ENCODE peak calls at places on chromosomes 12 and 14, in four cellular contexts. U, W, X and N are unnamed samples. For H3K27me3, the result is how much of the 10 kb centered on the place peaks cover.

GRCh38 chr12:131591714-131592709 is 118.9 kb upstream of the SFSWAP start:
- DNase-seq in U (no peak), W (no peak), X (no peak), N (no peak)

GRCh38 chr14:68734231-68734732 is 58.6 kb downstream of the ZFP36L1 start:
- DNase-seq in U (peak), W (no peak), X (no peak), N (no peak)

GRCh38 chr14:93582516-93582915 is 151.8 kb downstream of the UNC79 start:
- DNase-seq in U (no peak), W (no peak), X (no peak), N (no peak)

GRCh38 chr12:77469614-77470333 is 360.9 kb upstream of the NAV3 start:
- DNase-seq in U (no peak), W (no peak), X (no peak), N (no peak)

GRCh38 chr12:80064269-80064668 is 35.1 kb upstream of the OTOGL start:
- DNase-seq in U (peak), W (no peak), X (peak), N (no peak)

GRCh38 chr12:85179680-85180300 is 100.2 kb upstream of the ALX1 start:
- DNase-seq in U (peak), W (no peak), X (peak), N (no peak)

GRCh38 chr14:51962678-51963077 is 26.7 kb upstream of the RTRAF start:
- DNase-seq in U (peak), W (no peak), X (no peak), N (no peak)

GRCh38 chr12:65602191-65602578 is 222.1 kb upstream of the HMGA2 start:
- DNase-seq in U (peak), W (no peak), X (no peak), N (no peak)

GRCh38 chr12:51866762-51867161 is 18.2 kb upstream of the FIGNL2 start:
- DNase-seq in U (no peak), W (no peak), X (no peak), N (no peak)

GRCh38 chr12:102478416-102479098 is 1.8 kb downstream of the IGF1 start:
- DNase-seq in U (peak), W (no peak), X (no peak), N (no peak)

GRCh38 chr14:76834296-76834695 is 8.1 kb downstream of the LRRC74A start:
- DNase-seq in U (no peak), W (peak), X (no peak), N (no peak)

GRCh38 chr12:3333583-3333982 is 157.4 kb upstream of the PRMT8 start:
- DNase-seq in U (no peak), W (peak), X (no peak), N (no peak)

GRCh38 chr12:76874491-76875190 is 4.2 kb downstream of the CSRP2 start:
- DNase-seq in U (no peak), W (no peak), X (no peak), N (no peak)

GRCh38 chr14:21070610-21071224 is 613 bp downstream of the ARHGEF40 start:
- DNase-seq in U (peak), W (peak), X (peak), N (no peak)

GRCh38 chr14:100330396-100330931 is 7.3 kb downstream of the SLC25A47 start:
- DNase-seq in U (no peak), W (no peak), X (no peak), N (no peak)

GRCh38 chr14:64089920-64090319 is 204.3 kb downstream of the ESR2 start:
- DNase-seq in U (no peak), W (no peak), X (peak), N (no peak)

GRCh38 chr12:47190905-47191304 is 111.1 kb upstream of the AMIGO2 start:
- DNase-seq in U (no peak), W (no peak), X (no peak), N (no peak)

GRCh38 chr14:105797546-105797945 is 271.2 kb downstream of the TMEM121 start:
- DNase-seq in U (no peak), W (no peak), X (no peak), N (no peak)

GRCh38 chr12:104279164-104279563 is 24.4 kb upstream of the EID3 start:
- DNase-seq in U (peak), W (no peak), X (no peak), N (no peak)

GRCh38 chr12:59672273-59672672 is 76.4 kb downstream of the SLC16A7 start:
- DNase-seq in U (no peak), W (no peak), X (no peak), N (no peak)

GRCh38 chr12:6774557-6775062 is 2.3 kb downstream of the LAG3 start:
- DNase-seq in U (no peak), W (no peak), X (no peak), N (no peak)

GRCh38 chr12:50211392-50212070 is 44.4 kb upstream of the CERS5 start:
- DNase-seq in U (no peak), W (no peak), X (no peak), N (no peak)

GRCh38 chr14:104517426-104517825 is 62.1 kb upstream of the C14orf180 start:
- DNase-seq in U (no peak), W (no peak), X (no peak), N (no peak)

GRCh38 chr14:104644236-104644635 is 39.7 kb upstream of the TMEM179 start:
- DNase-seq in U (no peak), W (no peak), X (no peak), N (no peak)

GRCh38 chr12:120225852-120226640 is 25.1 kb upstream of the RPLP0 start:
- DNase-seq in U (no peak), W (no peak), X (no peak), N (no peak)

GRCh38 chr12:96034631-96035282 is 630 bp downstream of the LTA4H start:
- DNase-seq in U (peak), W (peak), X (peak), N (no peak)

GRCh38 chr12:52242442-52243263 is 9.6 kb downstream of the KRT7 start:
- DNase-seq in U (no peak), W (no peak), X (no peak), N (no peak)

GRCh38 chr14:22837059-22837749 is 819 bp downstream of the MMP14 start:
- DNase-seq in U (no peak), W (peak), X (peak), N (no peak)

GRCh38 chr12:92614041-92614440 is 88.7 kb upstream of the PLEKHG7 start:
- DNase-seq in U (no peak), W (no peak), X (no peak), N (no peak)

GRCh38 chr12:124109760-124110159 is 136.7 kb downstream of the ZNF664 start:
- DNase-seq in U (no peak), W (no peak), X (peak), N (no peak)

GRCh38 chr14:72665259-72665658 is 228.6 kb downstream of the DPF3 start:
- DNase-seq in U (peak), W (peak), X (peak), N (peak)

GRCh38 chr12:51270067-51270846 is at the start of gene SMAGP:
- DNase-seq in U (peak), W (peak), X (peak), N (no peak)

GRCh38 chr14:30211326-30211725 is 283.7 kb upstream of the PRKD1 start:
- DNase-seq in U (peak), W (no peak), X (no peak), N (no peak)

GRCh38 chr12:12467701-12468218 is 94.9 kb downstream of the DUSP16 start:
- DNase-seq in U (peak), W (no peak), X (no peak), N (no peak)

GRCh38 chr12:129901256-129901655 is 2.6 kb downstream of the TMEM132D start:
- DNase-seq in U (peak), W (no peak), X (peak), N (no peak)

GRCh38 chr12:48973084-48973483 is 1.5 kb upstream of the WNT10B start:
- DNase-seq in U (no peak), W (no peak), X (no peak), N (no peak)

GRCh38 chr12:48970702-48971334 is 717 bp downstream of the WNT10B start:
- DNase-seq in U (no peak), W (no peak), X (no peak), N (no peak)

GRCh38 chr12:48973992-48974673 is 2.6 kb upstream of the WNT10B start:
- DNase-seq in U (peak), W (no peak), X (peak), N (no peak)

GRCh38 chr12:48973531-48973930 is 2.0 kb upstream of the WNT10B start:
- DNase-seq in U (no peak), W (peak), X (no peak), N (no peak)

DNA sequence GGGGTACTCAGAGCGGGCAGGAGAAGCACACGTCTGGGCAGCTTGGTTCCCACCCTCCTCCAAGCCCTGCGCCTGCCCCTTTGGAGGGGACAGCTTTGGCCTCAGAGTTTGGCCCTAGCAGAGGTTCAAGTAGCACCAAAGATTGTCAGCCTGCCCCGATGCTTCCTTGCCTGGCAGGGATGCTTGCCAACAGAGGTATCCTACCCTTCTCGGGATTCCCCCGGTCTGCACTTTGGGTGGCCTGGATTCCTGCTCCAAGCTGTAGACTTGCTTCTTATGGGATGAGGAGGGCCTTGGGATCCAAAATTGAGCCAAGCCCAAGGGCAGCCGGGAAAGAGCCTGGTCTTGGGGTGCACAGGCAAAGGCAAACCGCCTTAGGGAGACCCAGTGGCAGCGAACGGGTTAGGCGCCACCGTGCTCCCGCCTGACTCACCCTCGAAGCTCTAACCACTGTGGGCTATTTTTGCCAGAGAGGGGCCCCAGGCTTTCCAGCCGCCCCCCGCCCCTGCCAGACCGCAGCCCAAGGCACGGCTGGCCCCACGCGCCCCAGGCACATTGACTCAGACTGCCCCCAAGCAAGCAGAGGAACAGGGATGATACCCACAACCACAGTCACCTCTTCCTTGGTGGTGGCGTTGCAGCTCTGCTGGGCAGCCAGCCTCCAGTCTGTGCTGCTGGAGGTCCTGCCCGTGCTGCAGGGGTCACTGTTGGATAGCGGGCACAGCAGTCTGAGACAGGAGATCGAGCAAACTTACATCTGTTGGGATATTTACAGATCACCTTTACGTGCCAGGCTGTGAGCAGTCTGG is 882 bp upstream of the WNT10B start:
- DNase-seq in U (peak), W (no peak), X (no peak), N (no peak)
- TF ChIP-seq CTCF in U (no peak), W (peak), X (peak), N (peak)

GRCh38 chr12:88923631-88924030 is 343.4 kb upstream of the KITLG start:
- DNase-seq in U (no peak), W (no peak), X (no peak), N (no peak)
- H3K4me3 ChIP-seq in U (no peak), W (no peak), X (no peak), N (no peak)

GRCh38 chr14:53792909-53793308 is 163.7 kb downstream of the BMP4 start:
- DNase-seq in U (no peak), W (no peak), X (no peak), N (no peak)
- H3K27me3 ChIP-seq in U (under half), W (under half), X (under half), N (under half)

GRCh38 chr12:539540-540310 is 80.0 kb downstream of the B4GALNT3 start:
- DNase-seq in U (no peak), W (no peak), X (no peak), N (no peak)

GRCh38 chr12:536751-537150 is 77.0 kb downstream of the B4GALNT3 start:
- DNase-seq in U (no peak), W (no peak), X (no peak), N (no peak)

GRCh38 chr12:538731-539539 is 79.2 kb downstream of the B4GALNT3 start:
- DNase-seq in U (peak), W (no peak), X (peak), N (no peak)

GRCh38 chr12:535396-535795 is 75.7 kb downstream of the B4GALNT3 start:
- DNase-seq in U (no peak), W (no peak), X (no peak), N (no peak)

GRCh38 chr12:537772-538171 is 78.0 kb downstream of the B4GALNT3 start:
- DNase-seq in U (no peak), W (no peak), X (no peak), N (no peak)
- TF ChIP-seq CTCF in U (no peak), W (no peak), X (no peak), N (no peak)

GRCh38 chr12:117064049-117064448 is 35.2 kb downstream of the TESC start:
- DNase-seq in U (no peak), W (no peak), X (no peak), N (no peak)
- H3K4me3 ChIP-seq in U (no peak), W (no peak), X (no peak), N (no peak)

GRCh38 chr14:36271939-36272907 is 48.2 kb downstream of the MBIP start:
- DNase-seq in U (peak), W (no peak), X (no peak), N (no peak)

GRCh38 chr14:36275741-36276140 is 44.7 kb downstream of the MBIP start:
- DNase-seq in U (no peak), W (no peak), X (no peak), N (no peak)

GRCh38 chr14:36268957-36269734 is 51.3 kb downstream of the MBIP start:
- DNase-seq in U (no peak), W (no peak), X (no peak), N (no peak)

GRCh38 chr14:36270191-36270590 is 50.2 kb downstream of the MBIP start:
- DNase-seq in U (no peak), W (no peak), X (no peak), N (no peak)

GRCh38 chr14:36271222-36271621 is 49.2 kb downstream of the MBIP start:
- DNase-seq in U (no peak), W (no peak), X (no peak), N (no peak)
- H3K27me3 ChIP-seq in U (under half), W (under half), X (under half), N (under half)

DNA sequence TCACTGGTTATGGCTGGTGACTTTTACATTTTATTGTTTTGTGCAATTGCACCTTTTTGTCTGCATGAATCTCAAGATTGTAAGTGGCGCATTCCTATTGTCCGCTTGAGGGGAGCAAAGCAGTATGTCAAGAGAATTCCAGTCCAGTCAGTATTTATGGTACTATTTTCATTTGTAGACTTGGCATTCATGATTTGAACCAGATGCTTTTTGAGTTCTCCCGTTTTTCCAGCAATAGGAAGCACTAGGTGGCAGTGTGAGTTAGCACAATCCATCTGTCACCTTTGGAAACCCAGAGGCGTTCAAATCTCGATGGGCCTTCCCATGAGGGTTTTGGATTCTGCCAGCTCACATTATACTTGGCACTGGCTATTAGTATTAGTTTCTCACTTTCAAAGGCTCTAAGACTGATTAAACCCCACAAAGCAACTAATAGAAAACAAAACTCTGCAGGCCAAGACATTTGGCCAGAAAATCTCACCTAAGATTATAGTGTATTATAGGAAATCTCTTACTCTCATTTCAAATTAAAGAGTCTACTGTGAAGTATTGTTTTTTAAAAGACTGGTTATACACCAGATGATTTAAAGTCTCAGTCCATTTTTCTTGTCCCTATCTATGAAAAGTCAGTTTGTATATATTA is 2.2 kb downstream of the DACT1 start:
- DNase-seq in U (peak), W (peak), X (peak), N (peak)
- TF ChIP-seq CTCF in U (peak), W (peak), X (peak), N (peak)

GRCh38 chr12:23140710-23141109 is 515.7 kb downstream of the ETNK1 start:
- DNase-seq in U (peak), W (no peak), X (no peak), N (no peak)
- H3K4me3 ChIP-seq in U (no peak), W (no peak), X (no peak), N (no peak)